ENCODE peak calls at places on chromosomes 13 and 19, in four cellular contexts. L is A549, W is HepG2, P is GM12878. F is an unnamed sample.

GRCh38 chr19:50833117-50833801 is at the start of gene KLK15:
- DNase-seq in L (no peak), W (no peak), P (no peak), F (no peak)

GRCh38 chr19:57317503-57317902 is 2.8 kb upstream of the ZNF543 start:
- DNase-seq in L (no peak), W (no peak), P (no peak), F (no peak)

GRCh38 chr19:8208710-8209110 is 460 bp upstream of the CERS4 start:
- DNase-seq in L (no peak), W (no peak), P (no peak), F (peak)

GRCh38 chr13:51444922-51445321 is 7.9 kb downstream of the INTS6 start:
- DNase-seq in L (peak), W (no peak), P (no peak), F (peak)

GRCh38 chr13:46304546-46304945 is 82.5 kb downstream of the RUBCNL start:
- DNase-seq in L (no peak), W (no peak), P (no peak), F (no peak)

GRCh38 chr13:111156421-111156820 is 41.3 kb downstream of the ARHGEF7 start:
- DNase-seq in L (no peak), W (no peak), P (no peak), F (no peak)

GRCh38 chr19:16447015-16447384 is 24.8 kb downstream of the EPS15L1 start:
- DNase-seq in L (no peak), W (peak), P (peak), F (peak)

GRCh38 chr19:35264281-35265125 is 4.3 kb upstream of the USF2 start:
- DNase-seq in L (no peak), W (no peak), P (no peak), F (no peak)

GRCh38 chr13:110361365-110361911 is 54.4 kb downstream of the COL4A2 start:
- DNase-seq in L (no peak), W (no peak), P (no peak), F (no peak)

GRCh38 chr13:113903361-113903760 is 39.5 kb upstream of the GAS6 start:
- DNase-seq in L (no peak), W (no peak), P (no peak), F (no peak)

GRCh38 chr13:76025392-76025791 is 389.3 kb downstream of the LMO7 start:
- DNase-seq in L (no peak), W (no peak), P (no peak), F (no peak)

GRCh38 chr19:14363203-14364097 is 17.8 kb upstream of the ADGRE5 start:
- DNase-seq in L (peak), W (peak), P (no peak), F (peak)

GRCh38 chr19:7852851-7853759 is 21.1 kb downstream of the PRR36 start:
- DNase-seq in L (peak), W (peak), P (no peak), F (peak)

GRCh38 chr19:29812080-29812880 is 489 bp downstream of the CCNE1 start:
- DNase-seq in L (no peak), W (no peak), P (no peak), F (peak)

GRCh38 chr19:9296336-9296735 is 13.3 kb downstream of the ZNF699 start:
- DNase-seq in L (no peak), W (no peak), P (no peak), F (no peak)

GRCh38 chr19:55606471-55606787 is 982 bp downstream of the ZNF865 start:
- DNase-seq in L (no peak), W (no peak), P (no peak), F (no peak)
- TF ChIP-seq CTCF in L (no peak), W (no peak), P (no peak), F (no peak)

DNA sequence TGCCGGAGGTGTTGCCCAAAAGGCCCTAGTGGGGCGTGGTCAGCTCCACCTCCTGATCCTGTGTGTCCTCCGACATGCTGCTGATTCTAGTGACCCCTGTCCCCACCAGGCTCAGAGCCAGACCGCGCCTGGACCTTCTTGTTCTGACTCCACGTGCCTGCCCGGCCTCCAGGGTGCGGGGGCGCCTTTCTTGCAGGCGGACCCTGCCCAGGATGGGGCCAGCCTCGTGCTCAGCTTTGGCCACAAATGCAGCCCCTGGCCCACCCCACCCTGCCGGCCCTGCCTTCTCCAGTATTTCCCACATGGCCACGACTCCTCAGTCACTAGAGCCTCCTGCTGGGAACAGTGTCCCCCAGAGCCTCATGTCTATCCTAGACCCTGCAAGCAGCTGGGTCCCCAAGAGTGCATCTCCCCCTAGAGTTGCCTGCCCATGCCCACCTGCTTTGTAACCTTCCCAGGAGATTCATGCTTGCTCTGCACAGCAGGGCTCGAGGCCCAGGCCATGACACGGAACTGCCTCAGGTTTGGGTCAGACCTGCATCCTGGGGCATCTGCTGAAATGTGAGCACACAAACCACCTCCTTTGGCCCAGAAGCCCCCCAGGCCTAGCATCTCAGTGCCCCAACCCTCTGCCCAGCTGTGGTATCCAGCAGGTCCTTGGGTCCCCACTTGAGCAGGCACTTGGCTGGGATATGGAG is 27.0 kb downstream of the TMEM161A start:
- DNase-seq in L (no peak), W (no peak), P (no peak), F (no peak)
- TF ChIP-seq CHD4 in L (no peak), W (no peak), P (no peak), F (no peak)

GRCh38 chr13:73275163-73275562 is 216.4 kb downstream of the KLF5 start:
- DNase-seq in L (no peak), W (no peak), P (no peak), F (no peak)
- TF ChIP-seq CTCF in L (no peak), W (no peak), P (no peak), F (no peak)

DNA sequence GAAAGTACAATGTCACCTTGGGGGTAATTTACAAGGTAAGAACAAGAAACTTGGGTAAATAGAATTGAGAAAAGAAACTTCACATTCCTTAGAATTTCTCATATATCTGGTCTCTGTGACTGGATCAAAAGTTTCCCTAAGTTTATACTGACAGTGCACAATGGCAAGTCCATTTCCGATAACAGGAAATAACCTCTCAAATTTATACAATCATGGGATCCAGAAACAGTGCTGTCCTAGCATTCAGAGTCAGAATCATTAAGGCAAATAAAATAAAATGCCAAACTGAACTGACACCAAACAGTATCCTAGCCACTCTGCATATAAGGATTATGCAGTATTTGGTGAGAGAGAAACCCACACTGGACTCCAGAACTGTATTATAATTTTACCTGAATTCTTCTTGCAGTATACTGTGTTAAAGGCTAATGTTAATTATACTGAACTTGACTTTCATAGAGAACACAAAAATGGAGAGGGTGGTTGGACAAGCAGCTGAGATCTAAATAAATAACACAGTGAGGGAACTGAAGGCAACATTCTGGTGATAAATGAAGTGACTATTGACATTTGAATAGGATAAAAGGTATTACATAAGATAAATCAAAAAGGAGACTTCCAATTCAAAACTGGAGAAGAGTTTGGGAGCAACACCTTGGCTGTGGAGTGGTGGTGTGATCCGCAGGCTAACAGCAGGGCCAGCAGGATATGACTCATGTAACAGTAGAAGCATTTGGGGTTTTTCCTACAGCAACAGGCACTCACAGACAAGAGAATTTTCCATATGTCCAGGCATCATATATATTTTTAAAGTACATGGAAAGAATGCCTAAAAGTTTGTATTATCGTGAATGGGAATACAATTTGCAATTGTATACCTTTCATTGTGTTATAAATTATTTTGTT is 932.5 kb upstream of the MIR17HG start:
- DNase-seq in L (peak), W (no peak), P (no peak), F (no peak)
- TF ChIP-seq CHD4 in L (no peak), W (no peak), P (no peak), F (no peak)

GRCh38 chr13:38897521-38897920 is 93.1 kb downstream of the STOML3 start:
- DNase-seq in L (no peak), W (no peak), P (no peak), F (no peak)

GRCh38 chr13:38898481-38898880 is 92.2 kb downstream of the STOML3 start:
- DNase-seq in L (no peak), W (no peak), P (no peak), F (no peak)

GRCh38 chr13:38899581-38899980 is 91.0 kb downstream of the STOML3 start:
- DNase-seq in L (no peak), W (no peak), P (no peak), F (no peak)

GRCh38 chr13:38902551-38902950 is 88.1 kb downstream of the STOML3 start:
- DNase-seq in L (no peak), W (no peak), P (no peak), F (no peak)

GRCh38 chr13:38900188-38900587 is 90.4 kb downstream of the STOML3 start:
- DNase-seq in L (no peak), W (no peak), P (no peak), F (no peak)
- TF ChIP-seq CTCF in L (no peak), W (no peak), P (peak), F (peak)

GRCh38 chr19:42831221-42832019 is 48.1 kb downstream of the PSG1 start:
- DNase-seq in L (peak), W (peak), P (no peak), F (no peak)
- TF ChIP-seq CHD4 in L (no peak), W (no peak), P (no peak), F (no peak)

F was measured in K562.